ENCODE peak calls at places on chromosomes 16 and 17, in six cellular contexts. One of them, this sample, is unnamed.

GRCh38 chr16:29745853-29746345 is at the start of gene C16orf54:
- DNase-seq in neuronal stem cell: no peak
- DNase-seq in pancreas: no peak
- DNase-seq in brain microvascular endothelial cell: no peak
- DNase-seq in fibroblast of lung: no peak
- DNase-seq in breast epithelium: no peak
- DNase-seq in this sample: no peak

GRCh38 chr17:19641687-19642372 is 6.7 kb upstream of the ALDH3A2 start:
- DNase-seq in neuronal stem cell: no peak
- DNase-seq in pancreas: no peak
- DNase-seq in brain microvascular endothelial cell: no peak
- DNase-seq in fibroblast of lung: no peak
- DNase-seq in breast epithelium: no peak
- DNase-seq in this sample: no peak

GRCh38 chr16:56591377-56592060 is 2.2 kb downstream of the MT3 start:
- DNase-seq in neuronal stem cell: no peak
- DNase-seq in pancreas: no peak
- DNase-seq in brain microvascular endothelial cell: no peak
- DNase-seq in fibroblast of lung: no peak
- DNase-seq in breast epithelium: no peak
- DNase-seq in this sample: no peak

GRCh38 chr16:3597226-3597625 is 14.2 kb downstream of the SLX4 start:
- DNase-seq in neuronal stem cell: no peak
- DNase-seq in pancreas: no peak
- DNase-seq in brain microvascular endothelial cell: no peak
- DNase-seq in fibroblast of lung: no peak
- DNase-seq in breast epithelium: no peak
- DNase-seq in this sample: no peak

GRCh38 chr16:61829631-61830030 is 206.6 kb downstream of the CDH8 start:
- DNase-seq in neuronal stem cell: peak
- DNase-seq in pancreas: no peak
- DNase-seq in brain microvascular endothelial cell: peak
- DNase-seq in fibroblast of lung: no peak
- DNase-seq in breast epithelium: no peak
- DNase-seq in this sample: no peak

GRCh38 chr17:79669861-79670260 is 59.0 kb upstream of the RBFOX3 start:
- DNase-seq in neuronal stem cell: no peak
- DNase-seq in pancreas: no peak
- DNase-seq in brain microvascular endothelial cell: no peak
- DNase-seq in fibroblast of lung: no peak
- DNase-seq in breast epithelium: peak
- DNase-seq in this sample: no peak

GRCh38 chr17:81329927-81330883 is 35.1 kb upstream of the SLC38A10 start:
- DNase-seq in neuronal stem cell: no peak
- DNase-seq in pancreas: no peak
- DNase-seq in brain microvascular endothelial cell: no peak
- DNase-seq in fibroblast of lung: no peak
- DNase-seq in breast epithelium: no peak
- DNase-seq in this sample: peak

GRCh38 chr17:44344939-44345496 is at the start of gene GRN:
- DNase-seq in neuronal stem cell: peak
- DNase-seq in pancreas: peak
- DNase-seq in brain microvascular endothelial cell: peak
- DNase-seq in fibroblast of lung: peak
- DNase-seq in breast epithelium: peak
- DNase-seq in this sample: peak

GRCh38 chr16:84120023-84120422 is 3.3 kb upstream of the MBTPS1 start:
- DNase-seq in neuronal stem cell: no peak
- DNase-seq in pancreas: no peak
- DNase-seq in brain microvascular endothelial cell: no peak
- DNase-seq in fibroblast of lung: no peak
- DNase-seq in breast epithelium: no peak
- DNase-seq in this sample: no peak

GRCh38 chr16:25487888-25488287 is 203.9 kb upstream of the HS3ST4 start:
- DNase-seq in neuronal stem cell: no peak
- DNase-seq in pancreas: no peak
- DNase-seq in brain microvascular endothelial cell: no peak
- DNase-seq in fibroblast of lung: no peak
- DNase-seq in breast epithelium: no peak
- DNase-seq in this sample: no peak

GRCh38 chr16:66422366-66422765 is 4.7 kb upstream of the BEAN1 start:
- DNase-seq in neuronal stem cell: no peak
- DNase-seq in pancreas: no peak
- DNase-seq in brain microvascular endothelial cell: no peak
- DNase-seq in fibroblast of lung: no peak
- DNase-seq in breast epithelium: no peak
- DNase-seq in this sample: no peak

GRCh38 chr17:336110-337021 is 16.2 kb downstream of the RPH3AL start:
- DNase-seq in neuronal stem cell: no peak
- DNase-seq in pancreas: peak
- DNase-seq in brain microvascular endothelial cell: no peak
- DNase-seq in fibroblast of lung: no peak
- DNase-seq in breast epithelium: peak
- DNase-seq in this sample: no peak

GRCh38 chr16:77211880-77212735 is 12.9 kb downstream of the SYCE1L start:
- DNase-seq in neuronal stem cell: peak
- DNase-seq in pancreas: peak
- DNase-seq in brain microvascular endothelial cell: no peak
- DNase-seq in fibroblast of lung: peak
- DNase-seq in breast epithelium: peak
- DNase-seq in this sample: peak

GRCh38 chr17:73595068-73595865 is 49.0 kb downstream of the SDK2 start:
- DNase-seq in neuronal stem cell: no peak
- DNase-seq in pancreas: no peak
- DNase-seq in brain microvascular endothelial cell: no peak
- DNase-seq in fibroblast of lung: peak
- DNase-seq in breast epithelium: no peak
- DNase-seq in this sample: peak

GRCh38 chr17:49486012-49486641 is 9.0 kb upstream of the NGFR start:
- DNase-seq in neuronal stem cell: peak
- DNase-seq in pancreas: no peak
- DNase-seq in brain microvascular endothelial cell: no peak
- DNase-seq in fibroblast of lung: no peak
- DNase-seq in breast epithelium: no peak
- DNase-seq in this sample: no peak

GRCh38 chr16:15477802-15478201 is 43.4 kb downstream of the BMERB1 start:
- DNase-seq in neuronal stem cell: no peak
- DNase-seq in pancreas: no peak
- DNase-seq in brain microvascular endothelial cell: no peak
- DNase-seq in fibroblast of lung: no peak
- DNase-seq in breast epithelium: no peak
- DNase-seq in this sample: no peak

GRCh38 chr16:89283449-89283848 is 65.9 kb downstream of the ZNF778 start:
- DNase-seq in neuronal stem cell: no peak
- DNase-seq in pancreas: no peak
- DNase-seq in brain microvascular endothelial cell: no peak
- DNase-seq in fibroblast of lung: no peak
- DNase-seq in breast epithelium: no peak
- DNase-seq in this sample: no peak

GRCh38 chr17:31842416-31843381 is 16.3 kb downstream of the COPRS start:
- DNase-seq in neuronal stem cell: peak
- DNase-seq in pancreas: peak
- DNase-seq in brain microvascular endothelial cell: peak
- DNase-seq in fibroblast of lung: peak
- DNase-seq in breast epithelium: peak
- DNase-seq in this sample: peak

GRCh38 chr17:33234930-33235685 is 58.0 kb downstream of the ASIC2 start:
- DNase-seq in neuronal stem cell: no peak
- DNase-seq in pancreas: peak
- DNase-seq in brain microvascular endothelial cell: peak
- DNase-seq in fibroblast of lung: peak
- DNase-seq in breast epithelium: no peak
- DNase-seq in this sample: peak

GRCh38 chr17:36544049-36544319 is 735 bp upstream of the GGNBP2 start:
- DNase-seq in neuronal stem cell: peak
- DNase-seq in pancreas: peak
- DNase-seq in brain microvascular endothelial cell: peak
- DNase-seq in fibroblast of lung: no peak
- DNase-seq in breast epithelium: no peak
- DNase-seq in this sample: peak

GRCh38 chr16:51465026-51465425 is 314.0 kb upstream of the SALL1 start:
- DNase-seq in neuronal stem cell: no peak
- DNase-seq in pancreas: no peak
- DNase-seq in brain microvascular endothelial cell: peak
- DNase-seq in fibroblast of lung: peak
- DNase-seq in breast epithelium: no peak
- DNase-seq in this sample: no peak

GRCh38 chr16:85387171-85387507 is 226.0 kb upstream of the GSE1 start:
- DNase-seq in neuronal stem cell: no peak
- DNase-seq in pancreas: peak
- DNase-seq in brain microvascular endothelial cell: no peak
- DNase-seq in fibroblast of lung: no peak
- DNase-seq in breast epithelium: no peak
- DNase-seq in this sample: no peak

GRCh38 chr16:4465977-4466779 is 8.2 kb downstream of the NMRAL1 start:
- DNase-seq in neuronal stem cell: no peak
- DNase-seq in pancreas: no peak
- DNase-seq in brain microvascular endothelial cell: no peak
- DNase-seq in fibroblast of lung: no peak
- DNase-seq in breast epithelium: no peak
- DNase-seq in this sample: no peak

GRCh38 chr17:70795620-70796019 is 626.3 kb downstream of the KCNJ2 start:
- DNase-seq in neuronal stem cell: no peak
- DNase-seq in pancreas: no peak
- DNase-seq in brain microvascular endothelial cell: no peak
- DNase-seq in fibroblast of lung: no peak
- DNase-seq in breast epithelium: no peak
- DNase-seq in this sample: no peak

GRCh38 chr17:6710317-6710716 is 2.9 kb downstream of the SLC13A5 start:
- DNase-seq in neuronal stem cell: no peak
- DNase-seq in pancreas: no peak
- DNase-seq in brain microvascular endothelial cell: no peak
- DNase-seq in fibroblast of lung: no peak
- DNase-seq in breast epithelium: no peak
- DNase-seq in this sample: no peak
- H3K27ac ChIP-seq in neuronal stem cell: no peak
- H3K27ac ChIP-seq in pancreas: no peak
- H3K27ac ChIP-seq in brain microvascular endothelial cell: no peak
- H3K27ac ChIP-seq in fibroblast of lung: no peak
- H3K27ac ChIP-seq in breast epithelium: no peak
- H3K27ac ChIP-seq in this sample: no peak

DNA sequence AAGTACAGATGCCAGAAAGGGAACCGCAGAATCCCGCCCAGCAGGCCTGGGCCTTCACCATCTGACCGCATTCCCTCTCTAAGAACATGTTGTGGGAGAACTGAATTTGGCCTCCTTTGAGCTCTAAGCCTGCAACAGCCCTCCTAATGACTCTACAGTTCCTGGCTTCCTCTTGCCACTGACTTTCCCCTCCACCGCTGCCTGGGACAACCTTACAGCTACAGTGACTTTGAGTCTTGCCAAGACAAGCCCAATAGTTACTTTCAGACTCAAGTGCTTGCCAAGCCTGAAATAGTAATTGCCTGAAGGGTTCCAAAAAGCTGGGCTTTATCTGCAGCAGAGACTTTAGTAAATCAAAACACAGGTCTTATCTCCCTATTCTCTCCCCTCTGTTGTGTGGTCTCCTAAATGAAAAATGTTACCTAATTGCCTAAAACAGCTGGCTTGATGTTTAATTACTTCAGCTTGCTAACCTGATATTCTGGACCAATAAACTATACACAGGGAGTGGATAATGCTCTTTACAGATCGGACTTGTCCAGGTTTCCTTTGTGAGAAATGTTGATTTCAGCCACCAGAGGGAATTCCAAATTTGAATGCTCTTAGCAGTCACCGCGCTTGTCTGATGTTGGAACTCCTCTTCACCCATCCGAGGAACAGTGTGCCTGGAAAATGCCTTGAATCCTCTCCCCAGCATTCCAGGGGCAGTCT is 85.1 kb upstream of the TBX2 start:
- DNase-seq in neuronal stem cell: no peak
- DNase-seq in pancreas: no peak
- DNase-seq in brain microvascular endothelial cell: no peak
- DNase-seq in fibroblast of lung: peak
- DNase-seq in breast epithelium: no peak
- DNase-seq in this sample: peak
- H3K27ac ChIP-seq in neuronal stem cell: no peak
- H3K27ac ChIP-seq in pancreas: no peak
- H3K27ac ChIP-seq in brain microvascular endothelial cell: no peak
- H3K27ac ChIP-seq in fibroblast of lung: peak
- H3K27ac ChIP-seq in breast epithelium: peak
- H3K27ac ChIP-seq in this sample: peak

GRCh38 chr17:7445011-7445927 is at the start of gene CHRNB1:
- DNase-seq in neuronal stem cell: peak
- DNase-seq in pancreas: peak
- DNase-seq in brain microvascular endothelial cell: no peak
- DNase-seq in fibroblast of lung: peak
- DNase-seq in breast epithelium: no peak
- DNase-seq in this sample: no peak
- H3K27ac ChIP-seq in neuronal stem cell: peak
- H3K27ac ChIP-seq in pancreas: peak
- H3K27ac ChIP-seq in brain microvascular endothelial cell: no peak
- H3K27ac ChIP-seq in fibroblast of lung: no peak
- H3K27ac ChIP-seq in breast epithelium: peak
- H3K27ac ChIP-seq in this sample: peak

GRCh38 chr17:4720787-4721186 is 10.4 kb downstream of the ARRB2 start:
- DNase-seq in neuronal stem cell: no peak
- DNase-seq in pancreas: no peak
- DNase-seq in brain microvascular endothelial cell: no peak
- DNase-seq in fibroblast of lung: no peak
- DNase-seq in breast epithelium: no peak
- DNase-seq in this sample: no peak

GRCh38 chr17:4719146-4719545 is 8.7 kb downstream of the ARRB2 start:
- DNase-seq in neuronal stem cell: no peak
- DNase-seq in pancreas: no peak
- DNase-seq in brain microvascular endothelial cell: no peak
- DNase-seq in fibroblast of lung: no peak
- DNase-seq in breast epithelium: no peak
- DNase-seq in this sample: no peak

GRCh38 chr17:4721203-4722135 is 9.8 kb upstream of the MED11 start:
- DNase-seq in neuronal stem cell: no peak
- DNase-seq in pancreas: peak
- DNase-seq in brain microvascular endothelial cell: peak
- DNase-seq in fibroblast of lung: peak
- DNase-seq in breast epithelium: no peak
- DNase-seq in this sample: no peak

GRCh38 chr17:4718276-4718675 is 7.8 kb downstream of the ARRB2 start:
- DNase-seq in neuronal stem cell: no peak
- DNase-seq in pancreas: no peak
- DNase-seq in brain microvascular endothelial cell: no peak
- DNase-seq in fibroblast of lung: no peak
- DNase-seq in breast epithelium: no peak
- DNase-seq in this sample: no peak

GRCh38 chr17:4719684-4720221 is 9.3 kb downstream of the ARRB2 start:
- DNase-seq in neuronal stem cell: no peak
- DNase-seq in pancreas: peak
- DNase-seq in brain microvascular endothelial cell: peak
- DNase-seq in fibroblast of lung: no peak
- DNase-seq in breast epithelium: no peak
- DNase-seq in this sample: no peak
- H3K27ac ChIP-seq in neuronal stem cell: no peak
- H3K27ac ChIP-seq in pancreas: no peak
- H3K27ac ChIP-seq in brain microvascular endothelial cell: no peak
- H3K27ac ChIP-seq in fibroblast of lung: no peak
- H3K27ac ChIP-seq in breast epithelium: no peak
- H3K27ac ChIP-seq in this sample: no peak

GRCh38 chr16:1998360-1998835 is 8.6 kb downstream of the SYNGR3 start:
- DNase-seq in neuronal stem cell: no peak
- DNase-seq in pancreas: no peak
- DNase-seq in brain microvascular endothelial cell: no peak
- DNase-seq in fibroblast of lung: no peak
- DNase-seq in breast epithelium: no peak
- DNase-seq in this sample: no peak
- H3K27ac ChIP-seq in neuronal stem cell: no peak
- H3K27ac ChIP-seq in pancreas: no peak
- H3K27ac ChIP-seq in brain microvascular endothelial cell: no peak
- H3K27ac ChIP-seq in fibroblast of lung: peak
- H3K27ac ChIP-seq in breast epithelium: peak
- H3K27ac ChIP-seq in this sample: peak